ENCODE peak calls at places on chromosome 11, in nine cellular contexts. V is SK-N-SH, T is GM23338, X is HCT116, U is hepatocyte, B is PC-3, H is Karpas-422, F is MM.1S, Y is OCI-LY7. I is an unnamed sample.

GRCh38 chr11:113242767-113243397 is 71.5 kb upstream of the TTC12 start:
- DNase-seq in V (no peak), T (peak; percentile 55), X (no peak), U (peak; percentile 38), B (no peak), H (peak; percentile 71), F (no peak), Y (no peak), I (peak; percentile 80)

GRCh38 chr11:73478737-73479347 is 102.6 kb downstream of the RELT start:
- DNase-seq in V (peak; percentile 45), T (peak; percentile 81), X (peak; percentile 26), U (peak; percentile 28), B (peak; percentile 74), H (peak; percentile 41), F (peak; percentile 21), Y (peak; percentile 21), I (peak; percentile 71)

GRCh38 chr11:2180775-2181370 is 9.3 kb upstream of the TH start:
- DNase-seq in V (no peak), T (no peak), X (no peak), U (no peak), B (peak; percentile 94), H (no peak), F (no peak), Y (no peak), I (no peak)

GRCh38 chr11:23725752-23726151 is 771.1 kb upstream of the LUZP2 start:
- DNase-seq in V (no peak), T (no peak), X (no peak), U (no peak), B (no peak), H (no peak), F (no peak), Y (no peak), I (peak; percentile 44)

GRCh38 chr11:75792997-75793800 is 21.8 kb upstream of the UVRAG start:
- DNase-seq in V (no peak), T (no peak), X (no peak), U (no peak), B (no peak), H (no peak), F (no peak), Y (no peak), I (no peak)

GRCh38 chr11:2393941-2394817 is 6.4 kb upstream of the TSSC4 start:
- DNase-seq in V (no peak), T (no peak), X (no peak), U (no peak), B (no peak), H (peak; percentile 75), F (no peak), Y (peak; percentile 78), I (no peak)

GRCh38 chr11:35629914-35630313 is 11.7 kb downstream of the FJX1 start:
- DNase-seq in V (no peak), T (no peak), X (peak; percentile 86), U (peak; percentile 78), B (peak; percentile 99), H (no peak), F (no peak), Y (no peak), I (peak; percentile 98)

GRCh38 chr11:1180947-1181391 is 23.2 kb downstream of the MUC5AC start:
- DNase-seq in V (no peak), T (no peak), X (no peak), U (no peak), B (no peak), H (no peak), F (no peak), Y (no peak), I (no peak)

GRCh38 chr11:13644997-13645667 is 23.3 kb upstream of the FAR1 start:
- DNase-seq in V (no peak), T (no peak), X (no peak), U (peak; percentile 11), B (peak; percentile 61), H (no peak), F (no peak), Y (no peak), I (no peak)

GRCh38 chr11:46026616-46027293 is 94.5 kb downstream of the PHF21A start:
- DNase-seq in V (no peak), T (no peak), X (no peak), U (no peak), B (no peak), H (no peak), F (no peak), Y (no peak), I (peak; percentile 68)

GRCh38 chr11:60343094-60343704 is 16.1 kb downstream of the MS4A6E start:
- DNase-seq in V (no peak), T (peak; percentile 67), X (peak; percentile 27), U (no peak), B (peak; percentile 71), H (peak; percentile 86), F (peak; percentile 44), Y (peak; percentile 61), I (peak; percentile 30)

GRCh38 chr11:61541568-61541967 is 33.0 kb downstream of the LRRC10B start:
- DNase-seq in V (peak; percentile 63), T (peak; percentile 80), X (peak; percentile 34), U (no peak), B (peak; percentile 78), H (peak; percentile 58), F (no peak), Y (peak; percentile 9), I (peak; percentile 74)

GRCh38 chr11:7869467-7869866 is 61.6 kb downstream of the OR10A6 start:
- DNase-seq in V (no peak), T (no peak), X (no peak), U (no peak), B (no peak), H (no peak), F (no peak), Y (no peak), I (no peak)

GRCh38 chr11:96091476-96091875 is 167.6 kb upstream of the MTMR2 start:
- DNase-seq in V (no peak), T (no peak), X (no peak), U (no peak), B (peak; percentile 68), H (peak; percentile 78), F (no peak), Y (peak; percentile 64), I (no peak)

GRCh38 chr11:47453365-47453764 is 4.4 kb upstream of the RAPSN start:
- DNase-seq in V (no peak), T (no peak), X (no peak), U (no peak), B (no peak), H (peak; percentile 63), F (no peak), Y (peak; percentile 11), I (no peak)

GRCh38 chr11:44539971-44540370 is 25.5 kb upstream of the CD82 start:
- DNase-seq in V (no peak), T (no peak), X (no peak), U (no peak), B (no peak), H (no peak), F (no peak), Y (no peak), I (no peak)

GRCh38 chr11:128582496-128583366 is 4.6 kb downstream of the ETS1 start:
- DNase-seq in V (no peak), T (peak; percentile 89), X (no peak), U (peak; percentile 63), B (peak; percentile 97), H (no peak), F (no peak), Y (no peak), I (peak; percentile 97)
- H2AFZ ChIP-seq in V (no peak overlapping the region), T (no peak overlapping the region), X (no peak overlapping the region), U (no peak overlapping the region), B (peak overlapping the region; percentile 43), H (no peak overlapping the region), F (no peak overlapping the region), Y (no peak overlapping the region), I (peak overlapping the region; percentile 2)

DNA sequence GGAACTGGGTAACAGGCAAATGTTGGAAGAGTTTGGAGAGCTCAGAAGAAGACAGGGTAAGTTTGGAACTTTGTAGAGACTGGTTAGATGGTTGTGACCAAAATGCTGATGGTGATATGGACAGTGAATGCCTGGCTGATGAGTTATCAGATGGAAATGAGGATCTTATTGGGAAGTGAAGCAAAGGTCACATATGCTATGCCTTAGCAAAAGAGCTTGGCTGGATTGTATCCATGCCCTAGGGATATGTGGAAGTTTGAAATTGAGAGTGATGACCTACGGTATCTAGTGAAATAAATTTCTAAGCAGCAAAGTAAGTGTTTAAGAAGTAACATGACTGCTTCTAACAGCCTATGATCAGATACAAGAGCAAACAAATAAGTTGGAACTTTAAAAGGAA is 17.8 kb downstream of the BBOX1 start:
- DNase-seq in V (no peak), T (no peak), X (no peak), U (no peak), B (no peak), H (no peak), F (no peak), Y (no peak), I (peak; percentile 31)
- H3K9me2 ChIP-seq in V (no peaks in the 10 kb centered on the region), T (no peaks in the 10 kb centered on the region), X (no peaks in the 10 kb centered on the region), U (no peaks in the 10 kb centered on the region), B (no peaks in the 10 kb centered on the region), H (no peaks in the 10 kb centered on the region), F (no peaks in the 10 kb centered on the region), Y (no peaks in the 10 kb centered on the region), I (no peaks in the 10 kb centered on the region)

DNA sequence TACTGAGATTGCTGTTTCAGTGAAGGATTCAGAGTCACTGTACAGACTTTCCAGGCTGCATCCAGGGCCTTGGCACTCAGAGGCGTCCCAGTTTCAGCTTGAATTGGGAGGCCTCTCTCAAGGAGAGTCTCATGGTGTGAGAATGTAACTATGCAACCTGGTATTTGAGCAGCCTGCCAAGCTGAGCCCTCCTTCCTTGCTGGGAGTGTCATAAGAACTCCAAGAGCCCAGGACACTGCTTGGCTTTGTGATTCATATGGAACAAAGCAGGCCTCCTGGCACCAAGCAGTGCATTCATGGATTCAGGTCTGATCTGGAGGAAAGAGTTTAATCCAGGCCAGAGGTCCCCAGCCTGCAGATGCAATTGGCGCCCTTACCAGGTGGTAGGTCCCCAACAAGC is 171.7 kb downstream of the DBX1 start:
- DNase-seq in V (no peak), T (peak; percentile 83), X (peak; percentile 13), U (peak; percentile 44), B (peak; percentile 25), H (no peak), F (no peak), Y (no peak), I (peak; percentile 98)
- H2AFZ ChIP-seq in V (no peak overlapping the region), T (no peak overlapping the region), X (no peak overlapping the region), U (no peak overlapping the region), B (no peak overlapping the region), H (no peak overlapping the region), F (no peak overlapping the region), Y (no peak overlapping the region), I (no peak overlapping the region)

GRCh38 chr11:92510591-92510990 is 286.0 kb downstream of the FAT3 start:
- DNase-seq in V (no peak), T (no peak), X (no peak), U (no peak), B (no peak), H (no peak), F (no peak), Y (no peak), I (no peak)
- H3K9me2 ChIP-seq in V (no peaks in the 10 kb centered on the region), T (peaks cover under 1% of the 10 kb centered on the region), X (no peaks in the 10 kb centered on the region), U (no peaks in the 10 kb centered on the region), B (no peaks in the 10 kb centered on the region), H (peaks cover 5% of the 10 kb centered on the region), F (no peaks in the 10 kb centered on the region), Y (no peaks in the 10 kb centered on the region), I (no peaks in the 10 kb centered on the region)

I was measured in GM23248.